ENCODE peak calls at places on chromosomes 7 and 10, in eight cellular contexts. One of them, this sample, is unnamed.

GRCh38 chr10:76036410-76036940 is 605.1 kb downstream of the LRMDA start:
- DNase-seq in ELF-1: peak; percentile 83
- DNase-seq in SK-N-SH: peak; percentile 81
- DNase-seq in GM23248: peak; percentile 77
- DNase-seq in T-cell: peak; percentile 7
- DNase-seq in stimulated activated naive CD8-positive, alpha-beta T cell treated with anti-CD3 and anti-CD28 coated beads, Interleukin-15, amount 100 ng/mL, for 72 hours: peak; percentile 37
- DNase-seq in kidney epithelial cell: no peak
- DNase-seq in left lung: peak; percentile 77
- DNase-seq in this sample: peak; percentile 28

GRCh38 chr7:30983042-30983913 is 19.5 kb downstream of the GHRHR start:
- DNase-seq in ELF-1: peak; percentile 95
- DNase-seq in SK-N-SH: peak; percentile 94
- DNase-seq in GM23248: peak; percentile 82
- DNase-seq in T-cell: peak; percentile 54
- DNase-seq in stimulated activated naive CD8-positive, alpha-beta T cell treated with anti-CD3 and anti-CD28 coated beads, Interleukin-15, amount 100 ng/mL, for 72 hours: peak; percentile 75
- DNase-seq in kidney epithelial cell: peak; percentile 25
- DNase-seq in left lung: peak; percentile 73
- DNase-seq in this sample: peak; percentile 85

GRCh38 chr7:47094462-47094861 is 487.4 kb downstream of the TNS3 start:
- DNase-seq in ELF-1: no peak
- DNase-seq in SK-N-SH: no peak
- DNase-seq in GM23248: no peak
- DNase-seq in T-cell: no peak
- DNase-seq in stimulated activated naive CD8-positive, alpha-beta T cell treated with anti-CD3 and anti-CD28 coated beads, Interleukin-15, amount 100 ng/mL, for 72 hours: no peak
- DNase-seq in kidney epithelial cell: no peak
- DNase-seq in left lung: no peak
- DNase-seq in this sample: no peak

GRCh38 chr10:74432841-74433594 is 282.0 kb downstream of the ADK start:
- DNase-seq in ELF-1: no peak
- DNase-seq in SK-N-SH: peak; percentile 41
- DNase-seq in GM23248: peak; percentile 80
- DNase-seq in T-cell: no peak
- DNase-seq in stimulated activated naive CD8-positive, alpha-beta T cell treated with anti-CD3 and anti-CD28 coated beads, Interleukin-15, amount 100 ng/mL, for 72 hours: no peak
- DNase-seq in kidney epithelial cell: no peak
- DNase-seq in left lung: no peak
- DNase-seq in this sample: no peak

GRCh38 chr7:98369726-98370125 is 31.2 kb downstream of the BAIAP2L1 start:
- DNase-seq in ELF-1: no peak
- DNase-seq in SK-N-SH: no peak
- DNase-seq in GM23248: peak; percentile 50
- DNase-seq in T-cell: no peak
- DNase-seq in stimulated activated naive CD8-positive, alpha-beta T cell treated with anti-CD3 and anti-CD28 coated beads, Interleukin-15, amount 100 ng/mL, for 72 hours: no peak
- DNase-seq in kidney epithelial cell: no peak
- DNase-seq in left lung: no peak
- DNase-seq in this sample: no peak

GRCh38 chr10:132328738-132329137 is 3.3 kb upstream of the LRRC27 start:
- DNase-seq in ELF-1: no peak
- DNase-seq in SK-N-SH: peak; percentile 55
- DNase-seq in GM23248: peak; percentile 23
- DNase-seq in T-cell: no peak
- DNase-seq in stimulated activated naive CD8-positive, alpha-beta T cell treated with anti-CD3 and anti-CD28 coated beads, Interleukin-15, amount 100 ng/mL, for 72 hours: no peak
- DNase-seq in kidney epithelial cell: no peak
- DNase-seq in left lung: peak; percentile 21
- DNase-seq in this sample: no peak

GRCh38 chr7:135320277-135320676 is 86.6 kb downstream of the STRA8 start:
- DNase-seq in ELF-1: no peak
- DNase-seq in SK-N-SH: peak; percentile 90
- DNase-seq in GM23248: peak; percentile 33
- DNase-seq in T-cell: no peak
- DNase-seq in stimulated activated naive CD8-positive, alpha-beta T cell treated with anti-CD3 and anti-CD28 coated beads, Interleukin-15, amount 100 ng/mL, for 72 hours: no peak
- DNase-seq in kidney epithelial cell: peak; percentile 67
- DNase-seq in left lung: peak; percentile 56
- DNase-seq in this sample: peak; percentile 55

GRCh38 chr7:901041-901387 is 24.7 kb downstream of the GET4 start:
- DNase-seq in ELF-1: no peak
- DNase-seq in SK-N-SH: no peak
- DNase-seq in GM23248: no peak
- DNase-seq in T-cell: no peak
- DNase-seq in stimulated activated naive CD8-positive, alpha-beta T cell treated with anti-CD3 and anti-CD28 coated beads, Interleukin-15, amount 100 ng/mL, for 72 hours: no peak
- DNase-seq in kidney epithelial cell: no peak
- DNase-seq in left lung: no peak
- DNase-seq in this sample: no peak

GRCh38 chr10:132563485-132564248 is 26.1 kb downstream of the INPP5A start:
- DNase-seq in ELF-1: peak; percentile 76
- DNase-seq in SK-N-SH: no peak
- DNase-seq in GM23248: no peak
- DNase-seq in T-cell: no peak
- DNase-seq in stimulated activated naive CD8-positive, alpha-beta T cell treated with anti-CD3 and anti-CD28 coated beads, Interleukin-15, amount 100 ng/mL, for 72 hours: no peak
- DNase-seq in kidney epithelial cell: no peak
- DNase-seq in left lung: no peak
- DNase-seq in this sample: no peak

GRCh38 chr7:151008143-151008510 is 16.2 kb downstream of the ATG9B start:
- DNase-seq in ELF-1: peak; percentile 72
- DNase-seq in SK-N-SH: no peak
- DNase-seq in GM23248: no peak
- DNase-seq in T-cell: no peak
- DNase-seq in stimulated activated naive CD8-positive, alpha-beta T cell treated with anti-CD3 and anti-CD28 coated beads, Interleukin-15, amount 100 ng/mL, for 72 hours: no peak
- DNase-seq in kidney epithelial cell: no peak
- DNase-seq in left lung: no peak
- DNase-seq in this sample: no peak

GRCh38 chr10:102714621-102715455 is at the start of gene SFXN2:
- DNase-seq in ELF-1: no peak
- DNase-seq in SK-N-SH: no peak
- DNase-seq in GM23248: peak; percentile 46
- DNase-seq in T-cell: peak; percentile 31
- DNase-seq in stimulated activated naive CD8-positive, alpha-beta T cell treated with anti-CD3 and anti-CD28 coated beads, Interleukin-15, amount 100 ng/mL, for 72 hours: peak; percentile 66
- DNase-seq in kidney epithelial cell: no peak
- DNase-seq in left lung: no peak
- DNase-seq in this sample: peak; percentile 21

GRCh38 chr7:132472463-132473120 is 103.7 kb downstream of the PLXNA4 start:
- DNase-seq in ELF-1: peak; percentile 83
- DNase-seq in SK-N-SH: peak; percentile 77
- DNase-seq in GM23248: peak; percentile 51
- DNase-seq in T-cell: no peak
- DNase-seq in stimulated activated naive CD8-positive, alpha-beta T cell treated with anti-CD3 and anti-CD28 coated beads, Interleukin-15, amount 100 ng/mL, for 72 hours: no peak
- DNase-seq in kidney epithelial cell: no peak
- DNase-seq in left lung: no peak
- DNase-seq in this sample: no peak

GRCh38 chr7:26612742-26613141 is 251.6 kb downstream of the SKAP2 start:
- DNase-seq in ELF-1: no peak
- DNase-seq in SK-N-SH: no peak
- DNase-seq in GM23248: peak; percentile 9
- DNase-seq in T-cell: no peak
- DNase-seq in stimulated activated naive CD8-positive, alpha-beta T cell treated with anti-CD3 and anti-CD28 coated beads, Interleukin-15, amount 100 ng/mL, for 72 hours: no peak
- DNase-seq in kidney epithelial cell: no peak
- DNase-seq in left lung: no peak
- DNase-seq in this sample: no peak

GRCh38 chr7:77281780-77282478 is 82.3 kb upstream of the FGL2 start:
- DNase-seq in ELF-1: no peak
- DNase-seq in SK-N-SH: no peak
- DNase-seq in GM23248: no peak
- DNase-seq in T-cell: no peak
- DNase-seq in stimulated activated naive CD8-positive, alpha-beta T cell treated with anti-CD3 and anti-CD28 coated beads, Interleukin-15, amount 100 ng/mL, for 72 hours: no peak
- DNase-seq in kidney epithelial cell: no peak
- DNase-seq in left lung: no peak
- DNase-seq in this sample: no peak

GRCh38 chr10:129626801-129627434 is 159.9 kb downstream of the MGMT start:
- DNase-seq in ELF-1: no peak
- DNase-seq in SK-N-SH: no peak
- DNase-seq in GM23248: no peak
- DNase-seq in T-cell: no peak
- DNase-seq in stimulated activated naive CD8-positive, alpha-beta T cell treated with anti-CD3 and anti-CD28 coated beads, Interleukin-15, amount 100 ng/mL, for 72 hours: no peak
- DNase-seq in kidney epithelial cell: no peak
- DNase-seq in left lung: no peak
- DNase-seq in this sample: no peak

GRCh38 chr7:17625038-17625437 is 315.3 kb downstream of the SNX13 start:
- DNase-seq in ELF-1: no peak
- DNase-seq in SK-N-SH: no peak
- DNase-seq in GM23248: peak; percentile 92
- DNase-seq in T-cell: no peak
- DNase-seq in stimulated activated naive CD8-positive, alpha-beta T cell treated with anti-CD3 and anti-CD28 coated beads, Interleukin-15, amount 100 ng/mL, for 72 hours: no peak
- DNase-seq in kidney epithelial cell: peak; percentile 73
- DNase-seq in left lung: no peak
- DNase-seq in this sample: no peak

GRCh38 chr10:59434463-59435326 is 72.3 kb upstream of the FAM13C start:
- DNase-seq in ELF-1: no peak
- DNase-seq in SK-N-SH: no peak
- DNase-seq in GM23248: peak; percentile 30
- DNase-seq in T-cell: no peak
- DNase-seq in stimulated activated naive CD8-positive, alpha-beta T cell treated with anti-CD3 and anti-CD28 coated beads, Interleukin-15, amount 100 ng/mL, for 72 hours: no peak
- DNase-seq in kidney epithelial cell: no peak
- DNase-seq in left lung: no peak
- DNase-seq in this sample: no peak

GRCh38 chr10:125768217-125768616 is 7.4 kb downstream of the MMP21 start:
- DNase-seq in ELF-1: no peak
- DNase-seq in SK-N-SH: peak; percentile 57
- DNase-seq in GM23248: peak; percentile 36
- DNase-seq in T-cell: no peak
- DNase-seq in stimulated activated naive CD8-positive, alpha-beta T cell treated with anti-CD3 and anti-CD28 coated beads, Interleukin-15, amount 100 ng/mL, for 72 hours: no peak
- DNase-seq in kidney epithelial cell: no peak
- DNase-seq in left lung: no peak
- DNase-seq in this sample: no peak

GRCh38 chr7:17486835-17487234 is 188.4 kb downstream of the AHR start:
- DNase-seq in ELF-1: no peak
- DNase-seq in SK-N-SH: no peak
- DNase-seq in GM23248: no peak
- DNase-seq in T-cell: no peak
- DNase-seq in stimulated activated naive CD8-positive, alpha-beta T cell treated with anti-CD3 and anti-CD28 coated beads, Interleukin-15, amount 100 ng/mL, for 72 hours: no peak
- DNase-seq in kidney epithelial cell: no peak
- DNase-seq in left lung: no peak
- DNase-seq in this sample: no peak

GRCh38 chr7:47528471-47528870 is 53.4 kb downstream of the TNS3 start:
- DNase-seq in ELF-1: no peak
- DNase-seq in SK-N-SH: no peak
- DNase-seq in GM23248: no peak
- DNase-seq in T-cell: no peak
- DNase-seq in stimulated activated naive CD8-positive, alpha-beta T cell treated with anti-CD3 and anti-CD28 coated beads, Interleukin-15, amount 100 ng/mL, for 72 hours: no peak
- DNase-seq in kidney epithelial cell: no peak
- DNase-seq in left lung: no peak
- DNase-seq in this sample: no peak

GRCh38 chr7:49187543-49188268 is 263.4 kb downstream of the CDC14C start:
- DNase-seq in ELF-1: peak; percentile 7
- DNase-seq in SK-N-SH: no peak
- DNase-seq in GM23248: no peak
- DNase-seq in T-cell: no peak
- DNase-seq in stimulated activated naive CD8-positive, alpha-beta T cell treated with anti-CD3 and anti-CD28 coated beads, Interleukin-15, amount 100 ng/mL, for 72 hours: no peak
- DNase-seq in kidney epithelial cell: no peak
- DNase-seq in left lung: no peak
- DNase-seq in this sample: no peak

GRCh38 chr10:78362406-78363022 is 328.9 kb downstream of the RPS24 start:
- DNase-seq in ELF-1: peak; percentile 80
- DNase-seq in SK-N-SH: no peak
- DNase-seq in GM23248: peak; percentile 50
- DNase-seq in T-cell: no peak
- DNase-seq in stimulated activated naive CD8-positive, alpha-beta T cell treated with anti-CD3 and anti-CD28 coated beads, Interleukin-15, amount 100 ng/mL, for 72 hours: peak; percentile 16
- DNase-seq in kidney epithelial cell: no peak
- DNase-seq in left lung: peak; percentile 51
- DNase-seq in this sample: no peak

GRCh38 chr10:54985732-54986131 is 184.7 kb upstream of the PCDH15 start:
- DNase-seq in ELF-1: no peak
- DNase-seq in SK-N-SH: peak; percentile 8
- DNase-seq in GM23248: peak; percentile 49
- DNase-seq in T-cell: no peak
- DNase-seq in stimulated activated naive CD8-positive, alpha-beta T cell treated with anti-CD3 and anti-CD28 coated beads, Interleukin-15, amount 100 ng/mL, for 72 hours: no peak
- DNase-seq in kidney epithelial cell: no peak
- DNase-seq in left lung: no peak
- DNase-seq in this sample: peak; percentile 20

GRCh38 chr10:132094581-132095234 is 29.0 kb downstream of the JAKMIP3 start:
- DNase-seq in ELF-1: peak; percentile 59
- DNase-seq in SK-N-SH: no peak
- DNase-seq in GM23248: no peak
- DNase-seq in T-cell: no peak
- DNase-seq in stimulated activated naive CD8-positive, alpha-beta T cell treated with anti-CD3 and anti-CD28 coated beads, Interleukin-15, amount 100 ng/mL, for 72 hours: no peak
- DNase-seq in kidney epithelial cell: no peak
- DNase-seq in left lung: no peak
- DNase-seq in this sample: peak; percentile 60

GRCh38 chr10:102678842-102679289 is 34.6 kb downstream of the TRIM8 start:
- DNase-seq in ELF-1: peak; percentile 90
- DNase-seq in SK-N-SH: peak; percentile 81
- DNase-seq in GM23248: peak; percentile 48
- DNase-seq in T-cell: no peak
- DNase-seq in stimulated activated naive CD8-positive, alpha-beta T cell treated with anti-CD3 and anti-CD28 coated beads, Interleukin-15, amount 100 ng/mL, for 72 hours: no peak
- DNase-seq in kidney epithelial cell: no peak
- DNase-seq in left lung: peak; percentile 79
- DNase-seq in this sample: peak; percentile 26

GRCh38 chr7:36644625-36645422 is 79.5 kb downstream of the AOAH start:
- DNase-seq in ELF-1: peak; percentile 45
- DNase-seq in SK-N-SH: no peak
- DNase-seq in GM23248: no peak
- DNase-seq in T-cell: no peak
- DNase-seq in stimulated activated naive CD8-positive, alpha-beta T cell treated with anti-CD3 and anti-CD28 coated beads, Interleukin-15, amount 100 ng/mL, for 72 hours: no peak
- DNase-seq in kidney epithelial cell: no peak
- DNase-seq in left lung: no peak
- DNase-seq in this sample: no peak

GRCh38 chr7:78221961-78222751 is 423.6 kb downstream of the PHTF2 start:
- DNase-seq in ELF-1: no peak
- DNase-seq in SK-N-SH: no peak
- DNase-seq in GM23248: peak; percentile 60
- DNase-seq in T-cell: no peak
- DNase-seq in stimulated activated naive CD8-positive, alpha-beta T cell treated with anti-CD3 and anti-CD28 coated beads, Interleukin-15, amount 100 ng/mL, for 72 hours: no peak
- DNase-seq in kidney epithelial cell: no peak
- DNase-seq in left lung: no peak
- DNase-seq in this sample: no peak

GRCh38 chr7:156074084-156074483 is 261.8 kb upstream of the SHH start:
- DNase-seq in ELF-1: no peak
- DNase-seq in SK-N-SH: no peak
- DNase-seq in GM23248: no peak
- DNase-seq in T-cell: no peak
- DNase-seq in stimulated activated naive CD8-positive, alpha-beta T cell treated with anti-CD3 and anti-CD28 coated beads, Interleukin-15, amount 100 ng/mL, for 72 hours: no peak
- DNase-seq in kidney epithelial cell: no peak
- DNase-seq in left lung: no peak
- DNase-seq in this sample: no peak

GRCh38 chr10:50293508-50294320 is 42.4 kb upstream of the ASAH2 start:
- DNase-seq in ELF-1: no peak
- DNase-seq in SK-N-SH: no peak
- DNase-seq in GM23248: no peak
- DNase-seq in T-cell: no peak
- DNase-seq in stimulated activated naive CD8-positive, alpha-beta T cell treated with anti-CD3 and anti-CD28 coated beads, Interleukin-15, amount 100 ng/mL, for 72 hours: no peak
- DNase-seq in kidney epithelial cell: no peak
- DNase-seq in left lung: no peak
- DNase-seq in this sample: no peak